ENCODE peak calls at places on chromosomes 4 and X, in five cellular contexts. B is colonic mucosa, I is esophagus squamous epithelium, K is left lung, S is tibial nerve. Y is an unnamed sample. For H3K36me3 and H3K4me1, the result is how much of the 10 kb centered on the place peaks cover.

GRCh38 chr4:25928320-25928955 is 14.4 kb downstream of the SMIM20 start:
- DNase-seq in B (no peak), I (no peak), K (no peak), S (no peak), Y (no peak)

GRCh38 chr4:31051565-31051964 is 331.4 kb downstream of the PCDH7 start:
- DNase-seq in B (no peak), I (no peak), K (no peak), S (no peak), Y (no peak)

GRCh38 chr4:4641661-4642180 is 99.9 kb upstream of the STX18 start:
- DNase-seq in B (no peak), I (no peak), K (no peak), S (no peak), Y (no peak)

GRCh38 chr4:13920901-13921300 is 293.4 kb upstream of the BOD1L1 start:
- DNase-seq in B (peak), I (no peak), K (no peak), S (peak), Y (peak)

GRCh38 chr4:623914-624626 is 1.3 kb upstream of the PDE6B start:
- DNase-seq in B (no peak), I (no peak), K (peak), S (no peak), Y (no peak)

GRCh38 chr4:112127736-112128322 is 17.4 kb upstream of the FAM241A start:
- DNase-seq in B (no peak), I (no peak), K (no peak), S (no peak), Y (no peak)

GRCh38 chr4:90349632-90350031 is 222.4 kb downstream of the CCSER1 start:
- DNase-seq in B (no peak), I (no peak), K (no peak), S (no peak), Y (no peak)

GRCh38 chr4:114041117-114041475 is 61.6 kb upstream of the ARSJ start:
- DNase-seq in B (no peak), I (no peak), K (no peak), S (no peak), Y (no peak)

GRCh38 chr4:17132226-17132625 is 233.8 kb upstream of the LDB2 start:
- DNase-seq in B (no peak), I (no peak), K (no peak), S (no peak), Y (no peak)

GRCh38 chrX:14352511-14352910 is 176.8 kb upstream of the GLRA2 start:
- DNase-seq in B (no peak), I (no peak), K (no peak), S (no peak), Y (no peak)

GRCh38 chr4:75169020-75169814 is 236.3 kb downstream of the PARM1 start:
- DNase-seq in B (no peak), I (no peak), K (no peak), S (no peak), Y (no peak)

GRCh38 chr4:7803371-7803770 is 136.3 kb downstream of the AFAP1 start:
- DNase-seq in B (no peak), I (no peak), K (no peak), S (no peak), Y (no peak)

GRCh38 chrX:139200793-139201192 is 329.7 kb upstream of the F9 start:
- DNase-seq in B (no peak), I (no peak), K (no peak), S (no peak), Y (no peak)

GRCh38 chrX:3717742-3718420 is 4.4 kb upstream of the PRKX start:
- DNase-seq in B (no peak), I (no peak), K (no peak), S (no peak), Y (no peak)

GRCh38 chr4:28444886-28445496 is 1584.3 kb downstream of the STIM2 start:
- DNase-seq in B (no peak), I (no peak), K (no peak), S (no peak), Y (no peak)

GRCh38 chr4:145056325-145057130 is 41.5 kb downstream of the ANAPC10 start:
- DNase-seq in B (no peak), I (no peak), K (no peak), S (no peak), Y (no peak)

GRCh38 chrX:24173115-24173847 is 23.8 kb downstream of the ZFX start:
- DNase-seq in B (no peak), I (no peak), K (no peak), S (no peak), Y (no peak)
- H3K36me3 ChIP-seq in B (under half), I (half or more), K (under half), S (under half), Y (under half)

DNA sequence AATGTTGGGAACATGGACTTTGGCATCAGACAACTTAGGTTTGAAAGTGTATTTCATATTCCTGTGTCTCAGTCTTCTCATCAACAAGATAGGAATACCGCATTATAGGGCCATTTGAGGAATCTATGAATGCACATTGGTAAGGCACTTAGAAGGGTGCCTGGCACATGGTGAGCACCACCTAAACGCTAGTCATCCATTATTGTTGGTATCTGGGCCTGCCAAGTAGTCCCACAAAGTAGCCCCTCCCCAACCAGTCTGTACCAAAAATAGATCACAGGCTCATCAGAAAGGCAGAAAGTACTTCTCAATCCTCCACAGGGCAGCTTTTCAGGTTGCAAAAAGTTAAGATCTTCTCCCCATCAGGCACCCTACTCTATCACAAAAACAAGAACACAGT is 162.3 kb upstream of the KLF3 start:
- DNase-seq in B (no peak), I (no peak), K (no peak), S (no peak), Y (no peak)
- H3K4me1 ChIP-seq in B (under half), I (under half), K (under half), S (under half), Y (under half)

DNA sequence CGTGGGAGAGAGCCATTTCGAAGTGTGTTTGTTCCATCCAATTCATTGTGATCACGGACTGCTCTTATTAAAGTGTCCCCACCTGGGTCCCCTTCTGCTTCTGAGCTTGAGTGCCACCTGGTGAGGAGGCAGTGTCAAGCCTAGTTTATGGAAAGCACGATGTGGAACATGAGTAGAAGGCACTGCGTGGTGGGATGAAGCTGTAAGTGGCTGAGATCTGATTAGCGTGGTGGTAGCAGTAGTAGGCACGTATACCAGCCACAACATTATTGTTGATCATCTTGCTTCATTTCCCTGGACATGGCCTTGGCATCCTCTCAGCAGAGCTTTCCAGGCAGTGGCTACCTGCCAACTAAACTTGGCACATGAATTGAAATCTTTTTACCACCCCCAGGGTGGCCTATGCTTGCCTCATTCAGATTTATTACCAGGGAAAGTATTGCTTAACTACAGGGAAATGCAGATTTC is 46.4 kb downstream of the GPAT3 start:
- DNase-seq in B (peak), I (no peak), K (no peak), S (no peak), Y (no peak)
- TF ChIP-seq CTCF in B (no peak), I (no peak), K (no peak), S (no peak), Y (no peak)

GRCh38 chr4:3500634-3501101 is 31.6 kb downstream of the LRPAP1 start:
- DNase-seq in B (no peak), I (no peak), K (no peak), S (no peak), Y (no peak)
- H3K36me3 ChIP-seq in B (under half), I (half or more), K (under half), S (under half), Y (under half)